ENCODE peak calls at places on chromosomes 2 and 18, in six cellular contexts. One of them, this sample, is unnamed.

GRCh38 chr18:49625021-49625691 is 63.3 kb downstream of the LIPG start:
- DNase-seq in mucosa of descending colon: no peak
- DNase-seq in fibroblast of pulmonary artery: no peak
- DNase-seq in renal cortical epithelial cell: no peak
- DNase-seq in RCC 7860: peak
- DNase-seq in HEK293T: no peak
- DNase-seq in this sample: no peak

GRCh38 chr2:217955881-217956493 is 46.8 kb downstream of the TNS1 start:
- DNase-seq in mucosa of descending colon: no peak
- DNase-seq in fibroblast of pulmonary artery: no peak
- DNase-seq in renal cortical epithelial cell: no peak
- DNase-seq in RCC 7860: no peak
- DNase-seq in HEK293T: no peak
- DNase-seq in this sample: no peak

GRCh38 chr2:238376884-238377391 is 49.8 kb upstream of the ASB1 start:
- DNase-seq in mucosa of descending colon: no peak
- DNase-seq in fibroblast of pulmonary artery: peak
- DNase-seq in renal cortical epithelial cell: peak
- DNase-seq in RCC 7860: peak
- DNase-seq in HEK293T: no peak
- DNase-seq in this sample: no peak

GRCh38 chr2:3408781-3409180 is 29.3 kb downstream of the TRAPPC12 start:
- DNase-seq in mucosa of descending colon: no peak
- DNase-seq in fibroblast of pulmonary artery: no peak
- DNase-seq in renal cortical epithelial cell: no peak
- DNase-seq in RCC 7860: no peak
- DNase-seq in HEK293T: no peak
- DNase-seq in this sample: no peak

GRCh38 chr2:240782886-240783818 is 36.9 kb downstream of the KIF1A start:
- DNase-seq in mucosa of descending colon: no peak
- DNase-seq in fibroblast of pulmonary artery: no peak
- DNase-seq in renal cortical epithelial cell: no peak
- DNase-seq in RCC 7860: no peak
- DNase-seq in HEK293T: no peak
- DNase-seq in this sample: no peak

GRCh38 chr2:111617804-111618576 is 266.0 kb downstream of the ANAPC1 start:
- DNase-seq in mucosa of descending colon: no peak
- DNase-seq in fibroblast of pulmonary artery: no peak
- DNase-seq in renal cortical epithelial cell: peak
- DNase-seq in RCC 7860: no peak
- DNase-seq in HEK293T: no peak
- DNase-seq in this sample: no peak

GRCh38 chr2:71045841-71046495 is 22.5 kb upstream of the NAGK start:
- DNase-seq in mucosa of descending colon: no peak
- DNase-seq in fibroblast of pulmonary artery: no peak
- DNase-seq in renal cortical epithelial cell: no peak
- DNase-seq in RCC 7860: no peak
- DNase-seq in HEK293T: no peak
- DNase-seq in this sample: no peak

GRCh38 chr2:239881561-239882320 is 143.4 kb downstream of the NDUFA10 start:
- DNase-seq in mucosa of descending colon: no peak
- DNase-seq in fibroblast of pulmonary artery: peak
- DNase-seq in renal cortical epithelial cell: no peak
- DNase-seq in RCC 7860: no peak
- DNase-seq in HEK293T: no peak
- DNase-seq in this sample: no peak

GRCh38 chr2:148362144-148362796 is 282.3 kb upstream of the EPC2 start:
- DNase-seq in mucosa of descending colon: no peak
- DNase-seq in fibroblast of pulmonary artery: no peak
- DNase-seq in renal cortical epithelial cell: no peak
- DNase-seq in RCC 7860: no peak
- DNase-seq in HEK293T: no peak
- DNase-seq in this sample: no peak

GRCh38 chr2:42047488-42048317 is at the start of gene PKDCC:
- DNase-seq in mucosa of descending colon: peak
- DNase-seq in fibroblast of pulmonary artery: peak
- DNase-seq in renal cortical epithelial cell: peak
- DNase-seq in RCC 7860: peak
- DNase-seq in HEK293T: peak
- DNase-seq in this sample: peak

GRCh38 chr2:26574900-26575560 is 66.1 kb downstream of the CIB4 start:
- DNase-seq in mucosa of descending colon: no peak
- DNase-seq in fibroblast of pulmonary artery: no peak
- DNase-seq in renal cortical epithelial cell: no peak
- DNase-seq in RCC 7860: no peak
- DNase-seq in HEK293T: no peak
- DNase-seq in this sample: no peak

GRCh38 chr2:131044078-131044756 is 49.0 kb downstream of the FAM168B start:
- DNase-seq in mucosa of descending colon: no peak
- DNase-seq in fibroblast of pulmonary artery: no peak
- DNase-seq in renal cortical epithelial cell: no peak
- DNase-seq in RCC 7860: no peak
- DNase-seq in HEK293T: no peak
- DNase-seq in this sample: no peak

GRCh38 chr2:21759819-21760218 is 636.1 kb downstream of the TDRD15 start:
- DNase-seq in mucosa of descending colon: no peak
- DNase-seq in fibroblast of pulmonary artery: no peak
- DNase-seq in renal cortical epithelial cell: no peak
- DNase-seq in RCC 7860: no peak
- DNase-seq in HEK293T: no peak
- DNase-seq in this sample: no peak